ENCODE peak calls at places on chromosomes 7 and 10, in four cellular contexts. Y, S, Q and I are unnamed samples. For H3K36me3, the result is how much of the 10 kb centered on the place peaks cover.

GRCh38 chr7:133052826-133053225 is 29.1 kb downstream of the CHCHD3 start:
- DNase-seq in Y (no peak), S (no peak), Q (no peak), I (no peak)

GRCh38 chr10:17735166-17735941 is 16.6 kb upstream of the TMEM236 start:
- DNase-seq in Y (no peak), S (no peak), Q (no peak), I (peak)

GRCh38 chr7:69723663-69724062 is 125.4 kb downstream of the AUTS2 start:
- DNase-seq in Y (no peak), S (no peak), Q (no peak), I (no peak)

GRCh38 chr7:150974468-150975391 is 3.4 kb downstream of the KCNH2 start:
- DNase-seq in Y (peak), S (peak), Q (peak), I (no peak)

GRCh38 chr7:12378389-12378788 is 25.3 kb downstream of the VWDE start:
- DNase-seq in Y (no peak), S (no peak), Q (no peak), I (no peak)

GRCh38 chr7:24025094-24025493 is 258.9 kb upstream of the NPY start:
- DNase-seq in Y (no peak), S (no peak), Q (no peak), I (no peak)

GRCh38 chr7:140702774-140703173 is 6.3 kb downstream of the NDUFB2 start:
- DNase-seq in Y (no peak), S (no peak), Q (no peak), I (no peak)

GRCh38 chr10:103199498-103199897 is 6.4 kb upstream of the NT5C2 start:
- DNase-seq in Y (no peak), S (no peak), Q (no peak), I (no peak)

GRCh38 chr7:44964831-44965440 is 13.9 kb downstream of the MYO1G start:
- DNase-seq in Y (peak), S (no peak), Q (peak), I (peak)

GRCh38 chr10:92850186-92850585 is 1.9 kb downstream of the EXOC6 start:
- DNase-seq in Y (no peak), S (no peak), Q (no peak), I (no peak)

GRCh38 chr7:1520574-1521234 is 9.8 kb upstream of the MAFK start:
- DNase-seq in Y (no peak), S (no peak), Q (peak), I (no peak)

GRCh38 chr7:82036146-82036886 is 266.5 kb upstream of the HGF start:
- DNase-seq in Y (no peak), S (no peak), Q (no peak), I (no peak)

GRCh38 chr10:103226011-103226410 is 19.7 kb upstream of the RPEL1 start:
- DNase-seq in Y (no peak), S (no peak), Q (no peak), I (no peak)

GRCh38 chr10:56596257-56596656 is 235.2 kb upstream of the ZWINT start:
- DNase-seq in Y (no peak), S (no peak), Q (no peak), I (no peak)

GRCh38 chr10:45627412-45628048 is 45.0 kb downstream of the ZFAND4 start:
- DNase-seq in Y (peak), S (no peak), Q (no peak), I (no peak)

GRCh38 chr7:128830231-128831177 is at the start of gene FLNC:
- DNase-seq in Y (peak), S (peak), Q (peak), I (peak)

GRCh38 chr7:16803881-16804673 is 722 bp downstream of the AGR2 start:
- DNase-seq in Y (no peak), S (no peak), Q (no peak), I (no peak)

GRCh38 chr7:137020351-137020750 is 151.9 kb downstream of the CHRM2 start:
- DNase-seq in Y (no peak), S (no peak), Q (no peak), I (no peak)

GRCh38 chr10:124532106-124532641 is 70.6 kb downstream of the LHPP start:
- DNase-seq in Y (peak), S (no peak), Q (peak), I (no peak)

GRCh38 chr10:96703358-96703757 is 17.0 kb downstream of the PIK3AP1 start:
- DNase-seq in Y (no peak), S (no peak), Q (no peak), I (no peak)
- H3K27ac ChIP-seq in Y (no peak), S (no peak), Q (no peak), I (no peak)

GRCh38 chr10:70542565-70542938 is 60.0 kb downstream of the PRF1 start:
- DNase-seq in Y (no peak), S (no peak), Q (no peak), I (no peak)

GRCh38 chr10:70546585-70546984 is 56.0 kb downstream of the PRF1 start:
- DNase-seq in Y (no peak), S (no peak), Q (no peak), I (no peak)

GRCh38 chr10:70541738-70542564 is 60.6 kb downstream of the PRF1 start:
- DNase-seq in Y (no peak), S (no peak), Q (no peak), I (no peak)

GRCh38 chr10:70543911-70544310 is 58.6 kb downstream of the PRF1 start:
- DNase-seq in Y (no peak), S (no peak), Q (no peak), I (no peak)

DNA sequence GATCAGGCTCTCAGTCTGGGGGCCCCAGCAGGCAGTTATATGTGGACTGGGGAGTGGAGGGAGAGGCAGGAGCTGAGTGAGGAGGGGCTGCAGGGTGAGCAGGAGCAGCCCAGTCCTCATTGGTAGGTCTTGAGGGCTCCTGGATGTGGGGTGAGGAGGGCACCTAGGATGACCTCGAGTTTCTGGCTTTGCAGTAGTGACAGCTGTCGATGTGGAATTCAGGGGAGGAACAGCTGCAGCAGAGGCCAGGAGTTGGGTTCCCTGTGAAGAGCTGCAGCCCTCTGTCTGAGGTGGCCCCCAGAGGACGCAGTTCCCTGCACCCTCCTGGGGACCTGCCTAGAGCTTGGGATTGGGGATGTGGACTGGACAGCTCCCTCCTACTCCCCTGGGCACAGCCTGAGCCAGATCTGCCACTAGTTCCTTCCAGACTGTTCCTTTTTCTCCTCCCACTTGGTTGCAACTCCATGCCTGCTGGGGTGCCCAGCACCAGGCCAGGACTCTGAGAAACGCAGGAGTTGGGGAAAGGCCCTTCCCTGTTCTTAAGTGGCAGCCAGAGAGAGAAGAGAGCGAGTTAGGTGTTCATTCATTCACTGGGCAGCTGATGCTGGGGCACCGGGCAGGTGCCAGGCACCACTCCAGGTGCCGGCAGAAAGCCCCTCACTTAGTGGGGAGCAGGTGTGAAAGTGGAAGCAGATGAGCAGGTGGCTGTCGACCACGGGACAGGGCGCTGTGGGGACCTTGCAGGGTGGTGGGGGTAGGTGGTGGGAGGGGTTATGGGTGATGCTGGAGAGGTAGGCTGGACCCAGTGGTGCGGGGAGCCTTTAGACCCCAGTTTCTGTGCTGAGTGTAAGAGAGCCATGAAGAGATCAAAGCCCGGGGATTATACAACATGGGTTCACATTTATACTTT is 57.9 kb downstream of the PRF1 start:
- DNase-seq in Y (no peak), S (no peak), Q (no peak), I (no peak)
- H3K4me3 ChIP-seq in Y (no peak), S (no peak), Q (no peak), I (no peak)

GRCh38 chr10:73840056-73840402 is 28.6 kb upstream of the NDST2 start:
- DNase-seq in Y (no peak), S (no peak), Q (no peak), I (no peak)
- H3K36me3 ChIP-seq in Y (under half), S (half or more), Q (under half), I (half or more)

DNA sequence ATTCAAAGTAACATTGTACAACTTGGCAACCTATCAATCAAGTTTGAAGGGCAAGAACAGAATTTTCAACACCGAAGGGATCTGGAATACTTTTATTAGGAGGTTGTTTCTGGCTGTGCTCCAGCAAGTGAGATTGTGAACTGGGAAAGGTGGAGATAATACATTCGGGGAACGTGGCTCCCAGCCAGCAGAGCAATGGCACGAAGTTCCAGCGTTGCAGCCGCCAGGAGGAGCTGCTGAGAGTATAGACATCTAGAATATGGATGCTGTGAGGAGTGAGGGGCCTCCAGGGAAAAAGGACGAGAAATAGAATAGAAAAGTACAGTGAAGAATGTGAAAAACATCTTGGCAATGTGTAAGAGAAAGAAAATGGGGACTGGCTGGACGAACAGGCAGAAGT is 69.5 kb downstream of the TCERG1L start:
- DNase-seq in Y (no peak), S (no peak), Q (peak), I (no peak)
- H3K27ac ChIP-seq in Y (no peak), S (no peak), Q (no peak), I (no peak)

DNA sequence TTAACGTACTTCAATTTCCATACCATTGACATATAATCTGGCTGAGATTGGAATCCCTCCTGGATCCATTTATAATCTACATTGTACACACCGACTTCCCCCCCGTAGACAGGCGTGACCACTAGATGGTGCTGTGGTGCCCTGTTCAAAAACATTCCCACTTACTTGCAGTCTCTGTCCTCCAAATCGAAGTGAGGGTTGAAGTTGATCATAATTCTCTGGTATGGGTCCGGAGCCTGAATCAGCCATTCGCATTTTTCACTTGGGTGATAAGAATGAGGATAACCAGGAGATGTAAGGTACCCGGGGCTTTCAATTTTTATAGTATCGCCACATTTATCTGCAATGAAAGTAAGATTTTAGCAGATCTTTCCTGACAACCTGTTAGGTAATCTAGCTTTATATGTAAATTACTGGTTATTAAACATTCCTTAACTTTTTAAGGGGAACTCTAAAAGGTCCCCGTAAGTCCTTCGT is 3.9 kb downstream of the NRP1 start:
- DNase-seq in Y (peak), S (peak), Q (peak), I (peak)
- H3K4me3 ChIP-seq in Y (peak), S (no peak), Q (peak), I (peak)

GRCh38 chr7:30514177-30514576 is 9.5 kb upstream of the GGCT start:
- DNase-seq in Y (no peak), S (no peak), Q (no peak), I (no peak)
- H3K36me3 ChIP-seq in Y (under half), S (under half), Q (under half), I (under half)

GRCh38 chr10:112184379-112184778 is 814 bp upstream of the GPAM start:
- DNase-seq in Y (no peak), S (no peak), Q (no peak), I (no peak)

GRCh38 chr10:112184052-112184371 is 447 bp upstream of the GPAM start:
- DNase-seq in Y (no peak), S (no peak), Q (no peak), I (no peak)

GRCh38 chr10:112183329-112184051 is at the start of gene GPAM:
- DNase-seq in Y (peak), S (peak), Q (peak), I (peak)

GRCh38 chr10:112185959-112186358 is 2.4 kb upstream of the GPAM start:
- DNase-seq in Y (no peak), S (no peak), Q (no peak), I (no peak)

GRCh38 chr10:112182808-112183328 is 697 bp downstream of the GPAM start:
- DNase-seq in Y (no peak), S (no peak), Q (no peak), I (no peak)
- H3K27ac ChIP-seq in Y (peak), S (peak), Q (peak), I (peak)

GRCh38 chr10:14074062-14074884 is 256.5 kb downstream of the FRMD4A start:
- DNase-seq in Y (peak), S (no peak), Q (peak), I (peak)
- H3K4me3 ChIP-seq in Y (no peak), S (no peak), Q (no peak), I (peak)